ENCODE peak calls at places on chromosomes 12 and 14, in four cellular contexts. One of them, this sample, is unnamed.

GRCh38 chr12:108400060-108400459 is 60.9 kb upstream of the CMKLR1 start:
- DNase-seq in body of pancreas: no peak
- DNase-seq in AG10803: no peak
- DNase-seq in uterus: no peak
- DNase-seq in this sample: no peak

GRCh38 chr14:63843796-63844195 is 9.0 kb upstream of the SYNE2 start:
- DNase-seq in body of pancreas: no peak
- DNase-seq in AG10803: no peak
- DNase-seq in uterus: no peak
- DNase-seq in this sample: no peak

GRCh38 chr12:3342051-3342450 is 149.0 kb upstream of the PRMT8 start:
- DNase-seq in body of pancreas: peak; percentile 27
- DNase-seq in AG10803: peak; percentile 26
- DNase-seq in uterus: no peak
- DNase-seq in this sample: peak; percentile 29

GRCh38 chr14:100890044-100890443 is 13.5 kb downstream of the RTL1 start:
- DNase-seq in body of pancreas: no peak
- DNase-seq in AG10803: no peak
- DNase-seq in uterus: peak; percentile 8
- DNase-seq in this sample: peak; percentile 17

GRCh38 chr12:57240926-57241555 is 9.9 kb downstream of the STAC3 start:
- DNase-seq in body of pancreas: no peak
- DNase-seq in AG10803: no peak
- DNase-seq in uterus: no peak
- DNase-seq in this sample: no peak

GRCh38 chr14:76720382-76720813 is 40.9 kb upstream of the VASH1 start:
- DNase-seq in body of pancreas: peak; percentile 55
- DNase-seq in AG10803: peak; percentile 34
- DNase-seq in uterus: peak; percentile 41
- DNase-seq in this sample: peak; percentile 44

GRCh38 chr14:21053184-21054122 is 4.2 kb upstream of the RNASE8 start:
- DNase-seq in body of pancreas: no peak
- DNase-seq in AG10803: no peak
- DNase-seq in uterus: no peak
- DNase-seq in this sample: no peak

GRCh38 chr12:106204312-106204711 is 43.5 kb downstream of the CKAP4 start:
- DNase-seq in body of pancreas: no peak
- DNase-seq in AG10803: peak; percentile 48
- DNase-seq in uterus: no peak
- DNase-seq in this sample: no peak

GRCh38 chr12:101713059-101713682 is 15.7 kb downstream of the CHPT1 start:
- DNase-seq in body of pancreas: peak; percentile 25
- DNase-seq in AG10803: no peak
- DNase-seq in uterus: peak; percentile 17
- DNase-seq in this sample: peak; percentile 41

GRCh38 chr12:108173160-108173559 is 44.1 kb downstream of the WSCD2 start:
- DNase-seq in body of pancreas: no peak
- DNase-seq in AG10803: no peak
- DNase-seq in uterus: no peak
- DNase-seq in this sample: no peak

GRCh38 chr14:68822132-68822651 is 29.3 kb upstream of the ZFP36L1 start:
- DNase-seq in body of pancreas: no peak
- DNase-seq in AG10803: no peak
- DNase-seq in uterus: no peak
- DNase-seq in this sample: no peak

GRCh38 chr12:43370299-43370698 is 181.7 kb downstream of the ADAMTS20 start:
- DNase-seq in body of pancreas: no peak
- DNase-seq in AG10803: peak; percentile 18
- DNase-seq in uterus: no peak
- DNase-seq in this sample: no peak

GRCh38 chr14:104547998-104548700 is 31.4 kb upstream of the C14orf180 start:
- DNase-seq in body of pancreas: no peak
- DNase-seq in AG10803: no peak
- DNase-seq in uterus: peak; percentile 9
- DNase-seq in this sample: no peak

GRCh38 chr14:23307146-23307447 is 464 bp downstream of the BCL2L2 start:
- DNase-seq in body of pancreas: no peak
- DNase-seq in AG10803: no peak
- DNase-seq in uterus: no peak
- DNase-seq in this sample: no peak

GRCh38 chr14:23307687-23308644 is 1.3 kb downstream of the BCL2L2 start:
- DNase-seq in body of pancreas: no peak
- DNase-seq in AG10803: no peak
- DNase-seq in uterus: no peak
- DNase-seq in this sample: no peak

GRCh38 chr14:23306113-23306411 is 571 bp upstream of the BCL2L2 start:
- DNase-seq in body of pancreas: no peak
- DNase-seq in AG10803: no peak
- DNase-seq in uterus: no peak
- DNase-seq in this sample: no peak

GRCh38 chr14:23308721-23309445 is 2.2 kb downstream of the BCL2L2 start:
- DNase-seq in body of pancreas: no peak
- DNase-seq in AG10803: no peak
- DNase-seq in uterus: no peak
- DNase-seq in this sample: no peak

GRCh38 chr14:23306412-23307145 is at the start of gene BCL2L2:
- DNase-seq in body of pancreas: peak; percentile 95
- DNase-seq in AG10803: peak; percentile 85
- DNase-seq in uterus: peak; percentile 90
- DNase-seq in this sample: peak; percentile 92
- TF ChIP-seq CTCF in body of pancreas: no peak
- TF ChIP-seq CTCF in AG10803: no peak
- TF ChIP-seq CTCF in uterus: no peak
- TF ChIP-seq CTCF in this sample: no peak

GRCh38 chr12:72236071-72236705 is 36.0 kb upstream of the TRHDE start:
- DNase-seq in body of pancreas: no peak
- DNase-seq in AG10803: peak; percentile 18
- DNase-seq in uterus: no peak
- DNase-seq in this sample: no peak
- TF ChIP-seq CTCF in body of pancreas: no peak
- TF ChIP-seq CTCF in AG10803: no peak
- TF ChIP-seq CTCF in uterus: no peak
- TF ChIP-seq CTCF in this sample: no peak

GRCh38 chr12:53343449-53343848 is 7.3 kb upstream of the SP7 start:
- DNase-seq in body of pancreas: no peak
- DNase-seq in AG10803: no peak
- DNase-seq in uterus: no peak
- DNase-seq in this sample: no peak

GRCh38 chr12:53343978-53344377 is 7.8 kb upstream of the SP7 start:
- DNase-seq in body of pancreas: no peak
- DNase-seq in AG10803: no peak
- DNase-seq in uterus: no peak
- DNase-seq in this sample: no peak

GRCh38 chr12:53344824-53345485 is 8.8 kb upstream of the SP7 start:
- DNase-seq in body of pancreas: peak; percentile 79
- DNase-seq in AG10803: peak; percentile 72
- DNase-seq in uterus: peak; percentile 84
- DNase-seq in this sample: peak; percentile 73

GRCh38 chr12:53345486-53346195 is 9.5 kb upstream of the SP7 start:
- DNase-seq in body of pancreas: peak; percentile 29
- DNase-seq in AG10803: peak; percentile 83
- DNase-seq in uterus: peak; percentile 42
- DNase-seq in this sample: peak; percentile 30

GRCh38 chr12:53344487-53344823 is 8.3 kb upstream of the SP7 start:
- DNase-seq in body of pancreas: no peak
- DNase-seq in AG10803: no peak
- DNase-seq in uterus: no peak
- DNase-seq in this sample: no peak
- TF ChIP-seq CTCF in body of pancreas: no peak
- TF ChIP-seq CTCF in AG10803: no peak
- TF ChIP-seq CTCF in uterus: no peak
- TF ChIP-seq CTCF in this sample: no peak

GRCh38 chr14:106681161-106681955 is 1155.0 kb downstream of the TMEM121 start:
- DNase-seq in body of pancreas: no peak
- DNase-seq in AG10803: no peak
- DNase-seq in uterus: no peak
- DNase-seq in this sample: no peak
- TF ChIP-seq CTCF in body of pancreas: no peak
- TF ChIP-seq CTCF in AG10803: no peak
- TF ChIP-seq CTCF in uterus: no peak
- TF ChIP-seq CTCF in this sample: no peak

This sample was measured in stomach.